ENCODE peak calls at places on chromosomes 12 and 14, in seven cellular contexts. M is cardiac muscle cell; Y is skeletal muscle cell; D is stimulated activated CD4-positive, alpha-beta T cell treated with anti-CD3 and anti-CD28 coated beads, TNF-alpha, amount 100 ng/mL, for 1 hour; O is lower leg skin; U is HCEC 1CT; B is testis. G is an unnamed sample.

GRCh38 chr12:48693572-48693971 is 11.5 kb upstream of the KANSL2 start:
- DNase-seq in M (no peak), Y (no peak), D (no peak), O (no peak), U (no peak), B (no peak), G (no peak)

GRCh38 chr12:30178948-30179347 is 395.2 kb upstream of the TMTC1 start:
- DNase-seq in M (no peak), Y (no peak), D (no peak), O (no peak), U (no peak), B (no peak), G (no peak)

GRCh38 chr12:81015510-81015909 is 62.4 kb upstream of the ACSS3 start:
- DNase-seq in M (no peak), Y (no peak), D (no peak), O (no peak), U (no peak), B (no peak), G (no peak)

GRCh38 chr14:22159049-22159448 is 430.0 kb downstream of the DAD1 start:
- DNase-seq in M (no peak), Y (no peak), D (no peak), O (no peak), U (no peak), B (no peak), G (no peak)

GRCh38 chr12:131865196-131865875 is 29.1 kb upstream of the ULK1 start:
- DNase-seq in M (no peak), Y (no peak), D (no peak), O (no peak), U (peak; percentile 45), B (no peak), G (no peak)

GRCh38 chr14:93905623-93906022 is 21.5 kb upstream of the FAM181A start:
- DNase-seq in M (no peak), Y (no peak), D (no peak), O (no peak), U (no peak), B (no peak), G (no peak)

GRCh38 chr12:53045646-53046045 is 4.2 kb upstream of the TNS2 start:
- DNase-seq in M (peak; percentile 43), Y (no peak), D (no peak), O (peak; percentile 87), U (no peak), B (no peak), G (no peak)

GRCh38 chr12:92488735-92489134 is 214.1 kb upstream of the PLEKHG7 start:
- DNase-seq in M (no peak), Y (no peak), D (no peak), O (no peak), U (no peak), B (no peak), G (no peak)

GRCh38 chr12:10960260-10960659 is 21.2 kb upstream of the TAS2R14 start:
- DNase-seq in M (no peak), Y (no peak), D (no peak), O (no peak), U (no peak), B (no peak), G (no peak)

GRCh38 chr12:52243774-52244614 is 11.0 kb downstream of the KRT7 start:
- DNase-seq in M (peak; percentile 91), Y (peak; percentile 62), D (peak; percentile 46), O (peak; percentile 97), U (peak; percentile 88), B (peak; percentile 21), G (peak; percentile 86)

GRCh38 chr12:87136330-87136976 is 880.3 kb upstream of the MGAT4C start:
- DNase-seq in M (peak; percentile 68), Y (peak; percentile 19), D (no peak), O (no peak), U (peak; percentile 43), B (no peak), G (no peak)

GRCh38 chr12:50387487-50387886 is 8.9 kb downstream of the FAM186A start:
- DNase-seq in M (peak; percentile 33), Y (no peak), D (no peak), O (peak; percentile 45), U (peak; percentile 37), B (no peak), G (no peak)

GRCh38 chr12:111313833-111314259 is 55.0 kb downstream of the PHETA1 start:
- DNase-seq in M (peak; percentile 81), Y (peak; percentile 11), D (peak; percentile 73), O (peak; percentile 91), U (peak; percentile 57), B (peak; percentile 77), G (peak; percentile 41)

GRCh38 chr14:21234112-21234511 is 35.1 kb downstream of the HNRNPC start:
- DNase-seq in M (peak; percentile 17), Y (no peak), D (no peak), O (no peak), U (no peak), B (no peak), G (no peak)

GRCh38 chr12:53532026-53532425 is 24.7 kb upstream of the NPFF start:
- DNase-seq in M (no peak), Y (no peak), D (no peak), O (no peak), U (no peak), B (no peak), G (no peak)

GRCh38 chr12:32100361-32100760 is 6.3 kb upstream of the BICD1 start:
- DNase-seq in M (no peak), Y (no peak), D (no peak), O (no peak), U (no peak), B (no peak), G (no peak)

GRCh38 chr12:54680374-54680773 is 32.2 kb upstream of the DCD start:
- DNase-seq in M (peak; percentile 9), Y (no peak), D (peak; percentile 5), O (no peak), U (no peak), B (no peak), G (peak; percentile 28)

GRCh38 chr12:54853933-54854538 is at the start of gene MUCL1:
- DNase-seq in M (peak; percentile 77), Y (peak; percentile 11), D (peak; percentile 35), O (no peak), U (peak; percentile 67), B (peak; percentile 82), G (peak; percentile 67)

GRCh38 chr12:121769297-121769830 is 24.1 kb downstream of the RHOF start:
- DNase-seq in M (no peak), Y (no peak), D (no peak), O (no peak), U (no peak), B (no peak), G (no peak)

GRCh38 chr12:585062-586061 is 77.9 kb downstream of the NINJ2 start:
- DNase-seq in M (no peak), Y (no peak), D (no peak), O (peak; percentile 50), U (no peak), B (no peak), G (no peak)

GRCh38 chr12:124391340-124392261 is 96.7 kb downstream of the RFLNA start:
- DNase-seq in M (no peak), Y (no peak), D (peak; percentile 43), O (peak; percentile 95), U (peak; percentile 69), B (no peak), G (no peak)

GRCh38 chr12:106106129-106106566 is 32.6 kb downstream of the NUAK1 start:
- DNase-seq in M (peak; percentile 22), Y (no peak), D (no peak), O (no peak), U (no peak), B (no peak), G (no peak)

GRCh38 chr12:124694846-124695497 is 127.6 kb upstream of the NCOR2 start:
- DNase-seq in M (peak; percentile 84), Y (no peak), D (no peak), O (no peak), U (no peak), B (no peak), G (peak; percentile 93)

GRCh38 chr14:45118594-45118993 is 15.7 kb downstream of the FKBP3 start:
- DNase-seq in M (no peak), Y (no peak), D (no peak), O (no peak), U (no peak), B (no peak), G (no peak)

GRCh38 chr14:94403312-94403711 is 14.9 kb upstream of the SERPINA1 start:
- DNase-seq in M (no peak), Y (no peak), D (no peak), O (no peak), U (no peak), B (no peak), G (no peak)

GRCh38 chr12:131063427-131063826 is 109.7 kb downstream of the ADGRD1 start:
- DNase-seq in M (no peak), Y (no peak), D (no peak), O (no peak), U (no peak), B (no peak), G (no peak)

GRCh38 chr12:9702239-9702638 is 30.7 kb downstream of the CLECL1 start:
- DNase-seq in M (no peak), Y (no peak), D (no peak), O (no peak), U (no peak), B (no peak), G (no peak)

GRCh38 chr14:51386983-51387730 is 147.1 kb downstream of the TMX1 start:
- DNase-seq in M (peak; percentile 19), Y (no peak), D (no peak), O (no peak), U (peak; percentile 31), B (no peak), G (no peak)